ENCODE peak calls at places on chromosomes 12 and 14, in four cellular contexts. T is M059J, M is cardiac fibroblast, K is lower leg skin. U is an unnamed sample.

GRCh38 chr14:81728447-81728846 is 194.8 kb upstream of the SEL1L start:
- DNase-seq in K (no peak), M (no peak), T (no peak), U (no peak)

GRCh38 chr12:54384591-54385041 is at the start of gene ZNF385A:
- DNase-seq in K (no peak), M (peak; percentile 17), T (peak; percentile 32), U (no peak)

GRCh38 chr14:102949062-102949800 is 26.8 kb downstream of the AMN start:
- DNase-seq in K (no peak), M (no peak), T (peak; percentile 11), U (peak; percentile 56)

GRCh38 chr14:59407246-59407615 is 57.9 kb downstream of the GPR135 start:
- DNase-seq in K (no peak), M (peak; percentile 97), T (peak; percentile 88), U (no peak)

GRCh38 chr14:77474763-77475162 is 16.9 kb downstream of the AHSA1 start:
- DNase-seq in T (no peak), M (no peak), K (no peak), U (no peak)

GRCh38 chr12:131407221-131408035 is 303.5 kb upstream of the SFSWAP start:
- DNase-seq in T (no peak), M (no peak), K (no peak), U (no peak)

GRCh38 chr12:81327458-81327857 is 249.6 kb downstream of the ACSS3 start:
- DNase-seq in M (no peak), K (no peak), T (no peak), U (no peak)

GRCh38 chr12:11824069-11824468 is 174.6 kb downstream of the ETV6 start:
- DNase-seq in T (no peak), K (peak; percentile 58), M (no peak), U (no peak)

GRCh38 chr14:89977668-89978067 is 21.9 kb downstream of the TDP1 start:
- DNase-seq in K (no peak), T (no peak), M (no peak), U (no peak)

GRCh38 chr12:124385219-124385969 is 90.5 kb downstream of the RFLNA start:
- DNase-seq in T (peak; percentile 95), K (no peak), M (peak; percentile 88), U (no peak)

GRCh38 chr12:71504471-71504852 is 64.9 kb downstream of the LGR5 start:
- DNase-seq in T (no peak), M (no peak), K (peak; percentile 89), U (no peak)

GRCh38 chr12:49873361-49873934 is 30.3 kb downstream of the FAIM2 start:
- DNase-seq in M (no peak), T (peak; percentile 72), K (peak; percentile 54), U (no peak)

GRCh38 chr12:1419849-1420371 is 174.5 kb downstream of the FBXL14 start:
- DNase-seq in T (no peak), M (no peak), K (no peak), U (no peak)

U was measured in naive thymus-derived CD8-positive, alpha-beta T cell.